ENCODE peak calls at places on chromosome 5, in six cellular contexts. C, H, D, A, X and Z are unnamed samples.
A peak's percentile ranks its signal among the peaks of the same experiment; 100 is the strongest.

GRCh38 chr5:16806691-16807433 is 129.2 kb downstream of the MYO10 start:
- DNase-seq in C (no peak), H (no peak), D (no peak), A (no peak), X (no peak), Z (no peak)

GRCh38 chr5:135535820-135536801 is at the start of gene NEUROG1:
- DNase-seq in C (no peak), H (no peak), D (no peak), A (no peak), X (peak; percentile 53), Z (no peak)

GRCh38 chr5:2729189-2729588 is 22.3 kb downstream of the IRX2 start:
- DNase-seq in C (no peak), H (no peak), D (no peak), A (no peak), X (no peak), Z (no peak)

GRCh38 chr5:179818746-179819295 is 1.9 kb upstream of the SQSTM1 start:
- DNase-seq in C (peak; percentile 95), H (peak; percentile 96), D (peak; percentile 98), A (peak; percentile 95), X (peak; percentile 91), Z (peak; percentile 92)

GRCh38 chr5:61800450-61800849 is 468.4 kb downstream of the ZSWIM6 start:
- DNase-seq in C (no peak), H (no peak), D (no peak), A (no peak), X (no peak), Z (no peak)

GRCh38 chr5:143605403-143606005 is 202.0 kb upstream of the NR3C1 start:
- DNase-seq in C (no peak), H (peak; percentile 80), D (peak; percentile 34), A (no peak), X (no peak), Z (no peak)

GRCh38 chr5:14009575-14009974 is 65.1 kb upstream of the DNAH5 start:
- DNase-seq in C (no peak), H (no peak), D (no peak), A (no peak), X (no peak), Z (no peak)

GRCh38 chr5:82813951-82814350 is 263.2 kb downstream of the TMEM167A start:
- DNase-seq in C (no peak), H (no peak), D (no peak), A (no peak), X (no peak), Z (no peak)

GRCh38 chr5:149039501-149039900 is 23.4 kb downstream of the SH3TC2 start:
- DNase-seq in C (no peak), H (no peak), D (no peak), A (no peak), X (no peak), Z (no peak)

GRCh38 chr5:1658665-1659064 is 134.9 kb upstream of the LPCAT1 start:
- DNase-seq in C (no peak), H (no peak), D (no peak), A (no peak), X (no peak), Z (no peak)

DNA sequence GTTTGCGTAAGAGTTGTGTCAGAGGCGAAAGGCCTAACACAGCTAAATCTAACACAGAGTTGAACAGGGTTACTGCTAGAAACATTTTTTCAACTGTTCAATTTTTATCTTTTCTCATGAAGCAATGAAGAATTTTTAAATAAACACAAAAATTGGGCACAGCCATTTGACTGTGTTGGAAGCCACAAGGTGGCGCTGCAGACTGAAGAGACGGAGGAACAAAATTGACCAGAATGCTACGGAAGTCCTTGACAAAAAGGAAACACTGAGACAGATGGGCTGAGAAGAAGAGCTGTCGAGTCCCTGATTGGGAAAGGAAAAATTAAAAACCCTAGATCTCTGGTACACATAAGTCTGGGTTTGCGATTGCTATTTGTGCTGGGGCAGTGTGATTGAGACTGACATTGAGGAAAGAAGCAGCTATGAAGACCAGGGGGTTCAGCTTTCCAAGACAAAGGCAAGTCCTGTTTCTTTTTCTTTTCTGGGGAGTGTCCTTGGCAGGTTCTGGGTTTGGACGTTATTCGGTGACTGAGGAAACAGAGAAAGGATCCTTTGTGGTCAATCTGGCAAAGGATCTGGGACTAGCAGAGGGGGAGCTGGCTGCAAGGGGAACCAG is at the start of gene PCDHB9:
- DNase-seq in C (no peak), H (peak; percentile 40), D (no peak), A (no peak), X (peak; percentile 29), Z (no peak)
- TF ChIP-seq CTCF in C (no peak), H (peak; percentile 39), D (no peak), A (peak; percentile 37), X (peak; percentile 21), Z (no peak)

GRCh38 chr5:138725885-138726457 is 27.3 kb upstream of the CTNNA1 start:
- DNase-seq in C (no peak), H (no peak), D (no peak), A (peak; percentile 21), X (no peak), Z (no peak)

GRCh38 chr5:138722518-138722917 is 30.7 kb upstream of the CTNNA1 start:
- DNase-seq in C (no peak), H (no peak), D (no peak), A (no peak), X (no peak), Z (no peak)

GRCh38 chr5:138724470-138725146 is 28.6 kb upstream of the CTNNA1 start:
- DNase-seq in C (peak; percentile 24), H (no peak), D (no peak), A (peak; percentile 43), X (no peak), Z (no peak)

GRCh38 chr5:138726848-138727247 is 26.4 kb upstream of the CTNNA1 start:
- DNase-seq in C (no peak), H (peak; percentile 22), D (no peak), A (no peak), X (no peak), Z (no peak)

GRCh38 chr5:138725153-138725884 is 27.9 kb upstream of the CTNNA1 start:
- DNase-seq in C (no peak), H (peak; percentile 23), D (no peak), A (peak; percentile 46), X (peak; percentile 37), Z (no peak)
- TF ChIP-seq CTCF in C (no peak), H (no peak), D (no peak), A (peak; percentile 35), X (peak; percentile 50), Z (no peak)

DNA sequence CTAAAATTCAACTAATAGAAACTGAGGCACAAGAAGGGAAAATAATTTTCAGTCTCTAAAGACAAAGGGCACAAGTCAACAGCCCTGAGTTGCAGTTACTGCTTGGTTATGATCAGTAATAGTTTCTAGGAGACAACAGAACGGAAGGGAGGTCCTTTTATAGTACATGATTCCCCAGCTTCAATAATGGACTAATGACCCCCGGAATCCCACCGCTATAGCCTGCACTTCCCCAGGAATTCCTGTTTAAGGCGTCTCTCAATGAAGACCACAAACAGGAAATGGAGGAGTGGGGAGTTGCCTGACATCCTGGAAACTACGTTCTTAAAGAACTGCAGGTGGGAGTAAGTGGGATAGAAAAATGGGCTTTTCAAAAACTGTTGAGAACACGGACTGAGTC is 60.6 kb downstream of the DIAPH1 start:
- DNase-seq in C (no peak), H (no peak), D (no peak), A (no peak), X (no peak), Z (no peak)
- TF ChIP-seq CTCF in C (no peak), H (no peak), D (no peak), A (no peak), X (no peak), Z (no peak)

GRCh38 chr5:127367912-127368468 is 77.4 kb downstream of the MEGF10 start:
- DNase-seq in C (no peak), H (no peak), D (no peak), A (no peak), X (no peak), Z (no peak)

GRCh38 chr5:127369772-127370171 is 79.2 kb downstream of the MEGF10 start:
- DNase-seq in C (no peak), H (no peak), D (no peak), A (no peak), X (peak; percentile 18), Z (no peak)

GRCh38 chr5:127375124-127375523 is 84.5 kb downstream of the MEGF10 start:
- DNase-seq in C (no peak), H (no peak), D (no peak), A (no peak), X (no peak), Z (no peak)

DNA sequence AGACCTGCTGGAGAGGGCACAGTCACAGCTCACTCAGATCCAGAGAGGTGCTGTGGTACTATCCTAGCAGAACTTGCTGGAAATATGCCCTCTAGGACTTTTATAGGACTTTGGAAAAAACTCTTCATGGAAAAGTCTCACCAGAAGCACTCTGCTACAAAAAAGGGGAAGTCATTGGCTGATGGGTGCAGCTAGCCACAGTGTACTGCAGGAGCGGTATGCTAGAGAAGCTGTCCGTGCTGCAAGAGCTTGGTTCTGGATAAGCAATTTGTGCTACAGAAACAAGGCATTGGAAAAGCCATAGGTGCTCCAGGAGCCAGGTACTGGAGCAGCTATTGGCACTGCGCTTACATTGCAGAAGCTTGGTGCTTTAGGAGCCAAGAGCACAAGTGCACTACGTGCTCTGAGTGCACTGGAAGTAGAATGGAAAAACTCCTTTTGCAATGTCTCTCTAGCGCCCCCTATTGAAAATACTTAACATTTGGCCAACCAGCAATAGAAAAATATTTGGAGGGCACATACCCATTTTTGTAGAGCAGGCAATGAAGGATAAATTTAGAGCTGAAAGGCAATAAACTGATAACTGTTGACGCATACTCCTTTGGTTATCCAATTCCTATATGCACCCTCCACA is 83.4 kb downstream of the MEGF10 start:
- DNase-seq in C (no peak), H (peak; percentile 15), D (no peak), A (no peak), X (no peak), Z (no peak)
- TF ChIP-seq CTCF in C (no peak), H (peak; percentile 41), D (no peak), A (no peak), X (peak; percentile 27), Z (no peak)

GRCh38 chr5:118698774-118699173 is 289.6 kb downstream of the DTWD2 start:
- DNase-seq in C (no peak), H (peak; percentile 48), D (no peak), A (no peak), X (peak; percentile 16), Z (no peak)
- TF ChIP-seq CTCF in C (no peak), H (peak; percentile 17), D (no peak), A (no peak), X (no peak), Z (no peak)

DNA sequence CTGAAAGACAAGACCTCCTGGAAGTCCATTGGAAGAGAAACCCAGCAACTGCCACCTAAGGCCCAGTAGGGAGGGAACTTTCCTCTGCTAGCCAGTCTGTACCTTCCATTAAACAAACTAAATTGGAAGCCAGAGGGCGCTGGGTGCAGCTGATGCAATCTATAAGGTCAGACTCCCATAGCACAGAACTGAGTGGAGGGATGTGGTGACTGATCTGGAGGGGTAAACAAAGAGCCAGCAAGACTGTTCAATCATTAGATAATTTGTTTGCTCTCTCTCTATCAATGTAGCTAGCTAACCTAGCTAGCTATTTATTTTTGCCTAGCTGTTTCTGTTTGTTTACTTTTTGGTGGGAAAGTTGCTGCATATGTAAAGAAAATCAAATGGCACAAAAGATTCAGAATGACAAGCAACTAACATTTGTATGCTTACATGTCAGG is 291.8 kb upstream of the DAB2 start:
- DNase-seq in C (peak; percentile 24), H (peak; percentile 27), D (peak; percentile 34), A (no peak), X (peak; percentile 58), Z (no peak)
- TF ChIP-seq CTCF in C (no peak), H (peak; percentile 11), D (peak; percentile 23), A (peak; percentile 34), X (peak; percentile 59), Z (no peak)